ENCODE peak calls at places on chromosome 2, in seven cellular contexts. F is GM12891, D is HepG2, M is H1, N is GM12878, U is SK-N-SH, E is K562. X is an unnamed sample.

GRCh38 chr2:113228991-113229716 is 49.6 kb downstream of the PAX8 start:
- DNase-seq in D (no peak), N (no peak), U (no peak), M (no peak), F (no peak), E (no peak), X (no peak)

GRCh38 chr2:29129586-29130281 is 14.5 kb downstream of the CLIP4 start:
- DNase-seq in U (no peak), N (no peak), F (no peak), E (no peak), M (no peak), D (no peak), X (no peak)

GRCh38 chr2:36322108-36322507 is 33.5 kb upstream of the CRIM1 start:
- DNase-seq in M (no peak), N (no peak), F (no peak), U (no peak), D (peak), E (no peak), X (no peak)

GRCh38 chr2:223576873-223577272 is 25.3 kb downstream of the SCG2 start:
- DNase-seq in M (no peak), U (no peak), F (no peak), E (no peak), D (no peak), N (no peak), X (no peak)

GRCh38 chr2:207182916-207183315 is 17.2 kb upstream of the KLF7 start:
- DNase-seq in N (no peak), M (no peak), E (no peak), D (no peak), U (no peak), F (no peak), X (no peak)

GRCh38 chr2:38462121-38462634 is 85.1 kb upstream of the ATL2 start:
- DNase-seq in M (no peak), E (peak), F (no peak), U (no peak), D (no peak), N (no peak), X (no peak)

GRCh38 chr2:42909966-42910365 is 117.6 kb upstream of the HAAO start:
- DNase-seq in F (no peak), M (no peak), N (no peak), E (no peak), U (no peak), D (no peak), X (no peak)

GRCh38 chr2:217393585-217394032 is 533.7 kb upstream of the TNP1 start:
- DNase-seq in U (no peak), M (no peak), E (no peak), F (no peak), N (no peak), D (no peak), X (no peak)

GRCh38 chr2:103773884-103774283 is 1012.1 kb downstream of the TMEM182 start:
- DNase-seq in E (no peak), N (no peak), F (no peak), M (no peak), U (no peak), D (peak), X (no peak)

GRCh38 chr2:240250150-240250984 is 109.9 kb upstream of the OTOS start:
- DNase-seq in D (no peak), F (no peak), M (no peak), U (no peak), E (peak), N (no peak), X (no peak)

GRCh38 chr2:64792995-64793639 is 139.4 kb upstream of the SERTAD2 start:
- DNase-seq in F (no peak), N (no peak), D (no peak), M (no peak), E (no peak), U (no peak), X (no peak)

GRCh38 chr2:43832457-43832856 is 6.2 kb downstream of the ABCG5 start:
- DNase-seq in F (no peak), E (no peak), N (no peak), M (no peak), U (no peak), D (no peak), X (no peak)

GRCh38 chr2:171004363-171004762 is 75.3 kb downstream of the GORASP2 start:
- DNase-seq in E (no peak), U (no peak), F (no peak), D (peak), N (no peak), M (no peak), X (no peak)

GRCh38 chr2:115160523-115161521 is 718.4 kb downstream of the DPP10 start:
- DNase-seq in U (peak), N (no peak), F (no peak), D (peak), M (peak), E (no peak), X (no peak)

GRCh38 chr2:30920511-30920910 is 113.3 kb upstream of the CAPN13 start:
- DNase-seq in M (no peak), E (no peak), U (no peak), D (no peak), N (no peak), F (no peak), X (no peak)

GRCh38 chr2:46818141-46818552 is 97.5 kb downstream of the MCFD2 start:
- DNase-seq in U (no peak), E (no peak), N (no peak), M (no peak), F (no peak), D (no peak), X (no peak)

GRCh38 chr2:234963785-234964615 is 12.2 kb downstream of the SH3BP4 start:
- DNase-seq in D (no peak), E (no peak), M (no peak), F (no peak), U (no peak), N (no peak), X (no peak)

GRCh38 chr2:234497592-234498023 is 727 bp upstream of the ARL4C start:
- DNase-seq in D (no peak), F (no peak), M (no peak), E (no peak), N (no peak), U (no peak), X (no peak)

GRCh38 chr2:231545105-231545902 is 15.1 kb upstream of the NMUR1 start:
- DNase-seq in U (no peak), F (peak), N (peak), D (no peak), M (no peak), E (no peak), X (peak)

GRCh38 chr2:100416939-100417744 is at the start of gene CHST10:
- DNase-seq in D (peak), E (peak), M (peak), N (no peak), U (peak), F (peak), X (peak)

GRCh38 chr2:56133441-56133840 is 50.3 kb upstream of the CCDC85A start:
- DNase-seq in M (no peak), D (no peak), E (no peak), N (no peak), U (no peak), F (no peak), X (no peak)

GRCh38 chr2:32136097-32136496 is 29.6 kb upstream of the SLC30A6 start:
- DNase-seq in F (no peak), M (no peak), D (no peak), E (no peak), U (no peak), N (no peak), X (no peak)

GRCh38 chr2:64122358-64122757 is 21.9 kb downstream of the PELI1 start:
- DNase-seq in N (no peak), E (no peak), M (no peak), U (no peak), F (no peak), D (no peak), X (no peak)

GRCh38 chr2:156959481-156959880 is 298.0 kb upstream of the GALNT5 start:
- DNase-seq in E (no peak), N (no peak), U (no peak), M (no peak), D (no peak), F (no peak), X (no peak)

GRCh38 chr2:197191948-197192338 is 118.6 kb downstream of the ANKRD44 start:
- DNase-seq in E (no peak), U (no peak), N (no peak), M (no peak), D (no peak), F (no peak), X (no peak)

GRCh38 chr2:222000326-222000725 is 298.5 kb downstream of the PAX3 start:
- DNase-seq in E (no peak), N (no peak), D (no peak), M (no peak), U (no peak), F (no peak), X (no peak)

GRCh38 chr2:107684421-107684820 is 142.3 kb upstream of the RGPD4 start:
- DNase-seq in U (no peak), E (no peak), M (no peak), F (no peak), N (no peak), D (no peak), X (no peak)

GRCh38 chr2:105384216-105384615 is 14.6 kb downstream of the FHL2 start:
- DNase-seq in E (no peak), N (no peak), F (no peak), M (no peak), D (no peak), U (no peak), X (no peak)

GRCh38 chr2:168687314-168687713 is 115.1 kb upstream of the NOSTRIN start:
- DNase-seq in N (no peak), F (no peak), M (no peak), D (no peak), U (no peak), E (no peak), X (no peak)

GRCh38 chr2:236538242-236538641 is 31.4 kb upstream of the ACKR3 start:
- DNase-seq in U (no peak), D (no peak), M (no peak), F (no peak), N (no peak), E (no peak), X (no peak)

GRCh38 chr2:149732001-149732685 is 144.6 kb upstream of the MMADHC start:
- DNase-seq in F (no peak), D (no peak), M (no peak), U (no peak), N (no peak), E (no peak), X (no peak)

GRCh38 chr2:60602828-60603532 is 49.5 kb upstream of the BCL11A start:
- DNase-seq in N (no peak), F (no peak), E (no peak), M (no peak), U (no peak), D (no peak), X (no peak)

GRCh38 chr2:210884227-210884626 is 327.8 kb downstream of the CPS1 start:
- DNase-seq in F (no peak), D (no peak), U (no peak), N (no peak), M (no peak), E (no peak), X (no peak)

GRCh38 chr2:210888035-210888434 is 331.6 kb downstream of the CPS1 start:
- DNase-seq in D (no peak), N (no peak), F (no peak), U (no peak), M (no peak), E (no peak), X (no peak)
- TF ChIP-seq TAF1 in D (no peak), N (no peak), F (no peak), U (no peak), M (no peak), E (no peak), X (no peak)

DNA sequence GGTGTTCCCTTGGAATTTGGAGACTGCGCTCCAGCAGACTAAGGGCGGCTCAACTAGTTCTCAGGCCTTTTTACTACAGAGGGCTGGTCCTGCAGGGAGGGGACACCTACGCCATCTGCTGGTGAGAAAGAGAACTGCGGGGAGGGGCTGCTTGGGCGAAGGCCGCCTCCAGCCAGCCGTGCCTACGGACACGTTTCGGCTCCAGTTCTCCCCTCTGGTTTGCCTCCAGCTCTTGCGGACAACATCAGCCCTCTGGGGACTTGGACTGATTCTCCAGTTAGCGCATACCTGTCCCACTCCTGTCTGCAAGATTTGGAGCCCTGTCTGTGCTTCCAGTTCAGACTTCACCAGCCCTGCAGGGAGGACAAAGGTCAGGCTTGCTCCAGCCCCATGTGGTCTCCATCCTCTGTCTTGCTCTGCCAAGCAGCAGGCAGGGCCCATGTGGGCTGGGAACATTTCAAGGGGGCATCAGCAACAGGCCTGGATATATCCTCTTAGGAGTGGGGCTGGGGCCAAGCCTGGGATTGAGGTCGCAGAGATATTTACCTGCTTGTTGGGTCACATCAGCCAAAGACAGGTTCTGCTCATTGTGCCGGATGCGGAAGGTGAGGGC is 10.3 kb downstream of the PTPRN start:
- DNase-seq in N (peak), M (peak), F (peak), D (peak), E (peak), U (peak), X (peak)
- TF ChIP-seq TAF1 in N (no peak), M (no peak), F (no peak), D (no peak), E (no peak), U (no peak), X (no peak)

GRCh38 chr2:121471571-121472464 is 58.9 kb upstream of the RNU4ATAC start:
- DNase-seq in N (no peak), M (no peak), F (no peak), U (no peak), E (no peak), D (no peak), X (no peak)
- TF ChIP-seq TAF1 in N (no peak), M (no peak), F (no peak), U (no peak), E (no peak), D (no peak), X (no peak)

DNA sequence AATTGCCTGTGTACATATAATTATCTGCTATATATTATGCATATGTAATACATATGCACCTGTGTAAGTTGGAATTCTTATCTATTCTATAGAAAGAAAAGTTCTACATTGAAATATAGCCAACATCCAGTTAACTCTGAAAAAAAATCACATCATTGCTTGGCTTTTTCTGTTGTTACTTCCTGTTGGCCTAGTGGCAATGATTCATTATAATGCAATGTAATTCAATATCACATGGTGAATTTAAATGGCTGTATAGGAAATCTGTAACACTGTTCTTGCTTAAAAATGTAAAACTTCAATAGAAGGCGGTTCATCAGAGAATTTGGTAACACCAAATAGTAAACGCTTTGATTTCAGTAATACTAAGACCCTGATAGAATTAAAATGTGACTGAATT is 44.5 kb upstream of the MAP4K3 start:
- DNase-seq in N (no peak), M (no peak), D (no peak), U (no peak), E (no peak), F (no peak), X (no peak)
- TF ChIP-seq TAF1 in N (no peak), M (no peak), D (no peak), U (no peak), E (no peak), F (no peak), X (no peak)

DNA sequence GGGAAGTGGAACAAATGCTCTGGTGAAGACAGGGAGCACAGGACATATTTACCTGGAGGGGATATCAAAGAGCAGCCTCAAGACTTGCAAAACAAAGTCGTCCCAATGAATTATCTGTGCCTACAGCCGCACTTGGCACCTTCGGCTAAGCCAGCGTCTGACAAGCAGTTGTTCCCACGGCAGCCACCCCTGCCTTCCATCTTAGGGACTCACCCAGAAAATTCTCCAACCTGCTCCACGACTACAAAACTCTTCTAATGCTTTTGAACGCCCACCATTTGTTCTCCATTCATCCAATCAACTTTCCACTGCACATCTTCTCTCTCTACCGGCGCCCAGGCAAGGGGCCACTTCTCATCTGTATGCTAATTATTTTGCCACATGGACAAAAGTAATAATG is 7.0 kb downstream of the MYT1L start:
- DNase-seq in F (no peak), N (no peak), D (no peak), E (no peak), M (no peak), U (peak), X (no peak)
- TF ChIP-seq TAF1 in F (no peak), N (no peak), D (no peak), E (no peak), M (no peak), U (no peak), X (no peak)

GRCh38 chr2:188333751-188334524 is 42.3 kb downstream of the GULP1 start:
- DNase-seq in F (no peak), D (no peak), U (no peak), E (no peak), M (no peak), N (no peak), X (no peak)
- TF ChIP-seq TAF1 in F (no peak), D (no peak), U (no peak), E (no peak), M (no peak), N (no peak), X (no peak)

GRCh38 chr2:84844141-84844540 is 36.7 kb downstream of the TRABD2A start:
- DNase-seq in D (no peak), U (no peak), N (no peak), M (no peak), F (no peak), E (no peak), X (no peak)
- TF ChIP-seq TAF1 in D (no peak), U (no peak), N (no peak), M (no peak), F (no peak), E (no peak), X (no peak)

GRCh38 chr2:220147590-220147989 is 520.2 kb downstream of the SLC4A3 start:
- DNase-seq in F (no peak), N (no peak), U (no peak), E (no peak), D (no peak), M (no peak), X (no peak)

GRCh38 chr2:220147186-220147585 is 519.8 kb downstream of the SLC4A3 start:
- DNase-seq in F (no peak), E (no peak), U (no peak), M (no peak), D (no peak), N (no peak), X (no peak)

GRCh38 chr2:220148849-220149248 is 521.4 kb downstream of the SLC4A3 start:
- DNase-seq in D (no peak), U (no peak), N (no peak), M (no peak), F (no peak), E (no peak), X (no peak)

GRCh38 chr2:220143336-220143735 is 515.9 kb downstream of the SLC4A3 start:
- DNase-seq in U (no peak), N (no peak), E (no peak), F (no peak), M (no peak), D (peak), X (no peak)

DNA sequence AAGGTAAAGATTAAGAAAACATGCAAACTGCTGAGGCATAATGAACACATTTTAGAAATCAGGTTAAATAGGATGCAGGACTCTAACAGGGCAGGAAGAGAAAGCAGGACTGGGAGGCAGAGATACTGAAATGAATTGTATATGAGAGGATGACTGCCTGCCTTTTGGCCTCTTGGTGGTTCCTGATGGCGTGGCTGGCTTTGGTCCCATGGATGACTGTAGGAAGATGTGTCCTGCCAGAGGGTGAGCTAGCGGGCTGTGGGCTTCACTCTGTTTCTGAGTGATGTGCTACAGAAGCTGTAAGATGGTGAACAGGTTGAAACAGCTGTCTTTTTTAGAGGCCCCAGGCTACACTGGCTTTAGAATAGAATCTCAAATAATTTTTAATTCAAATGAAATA is 517.0 kb downstream of the SLC4A3 start:
- DNase-seq in N (no peak), U (no peak), E (no peak), D (no peak), F (no peak), M (no peak), X (no peak)
- TF ChIP-seq TAF1 in N (no peak), U (no peak), E (no peak), D (no peak), F (no peak), M (no peak), X (no peak)

X was measured in GM12892.